ENCODE peak calls at places on chromosomes 3 and 15, in eight cellular contexts. One of them, this sample, is unnamed.

GRCh38 chr3:125151916-125152315 is 60.6 kb downstream of the SLC12A8 start:
- DNase-seq in MM.1S: no peak
- DNase-seq in left ventricle myocardium inferior: no peak
- DNase-seq in astrocyte: peak; percentile 59
- DNase-seq in HepG2: no peak
- DNase-seq in neural progenitor cell: no peak
- DNase-seq in uterus: no peak
- DNase-seq in SK-N-MC: no peak
- DNase-seq in this sample: no peak

GRCh38 chr15:33021806-33022389 is 172.6 kb downstream of the FMN1 start:
- DNase-seq in MM.1S: peak; percentile 61
- DNase-seq in HepG2: peak; percentile 22
- DNase-seq in astrocyte: peak; percentile 34
- DNase-seq in SK-N-MC: peak; percentile 0
- DNase-seq in uterus: no peak
- DNase-seq in left ventricle myocardium inferior: no peak
- DNase-seq in neural progenitor cell: peak; percentile 70
- DNase-seq in this sample: no peak

GRCh38 chr3:33775363-33775762 is 23.1 kb upstream of the PDCD6IP start:
- DNase-seq in astrocyte: no peak
- DNase-seq in neural progenitor cell: no peak
- DNase-seq in HepG2: no peak
- DNase-seq in uterus: no peak
- DNase-seq in MM.1S: no peak
- DNase-seq in left ventricle myocardium inferior: no peak
- DNase-seq in SK-N-MC: no peak
- DNase-seq in this sample: no peak

GRCh38 chr3:17063591-17063990 is 178.8 kb downstream of the PLCL2 start:
- DNase-seq in left ventricle myocardium inferior: no peak
- DNase-seq in HepG2: no peak
- DNase-seq in MM.1S: no peak
- DNase-seq in neural progenitor cell: no peak
- DNase-seq in uterus: no peak
- DNase-seq in SK-N-MC: no peak
- DNase-seq in astrocyte: no peak
- DNase-seq in this sample: no peak

GRCh38 chr15:98155356-98155755 is 194.9 kb downstream of the ARRDC4 start:
- DNase-seq in neural progenitor cell: no peak
- DNase-seq in astrocyte: peak; percentile 41
- DNase-seq in HepG2: no peak
- DNase-seq in uterus: no peak
- DNase-seq in SK-N-MC: no peak
- DNase-seq in left ventricle myocardium inferior: no peak
- DNase-seq in MM.1S: no peak
- DNase-seq in this sample: no peak

GRCh38 chr3:45145681-45146614 is at the start of gene CDCP1:
- DNase-seq in MM.1S: no peak
- DNase-seq in SK-N-MC: no peak
- DNase-seq in uterus: peak; percentile 26
- DNase-seq in left ventricle myocardium inferior: no peak
- DNase-seq in HepG2: no peak
- DNase-seq in astrocyte: no peak
- DNase-seq in neural progenitor cell: peak; percentile 36
- DNase-seq in this sample: peak; percentile 83

GRCh38 chr15:88479169-88479568 is 11.7 kb downstream of the MRPS11 start:
- DNase-seq in left ventricle myocardium inferior: no peak
- DNase-seq in SK-N-MC: no peak
- DNase-seq in uterus: no peak
- DNase-seq in astrocyte: no peak
- DNase-seq in neural progenitor cell: no peak
- DNase-seq in MM.1S: no peak
- DNase-seq in HepG2: no peak
- DNase-seq in this sample: no peak

GRCh38 chr3:135081451-135082434 is 286.7 kb downstream of the EPHB1 start:
- DNase-seq in neural progenitor cell: no peak
- DNase-seq in SK-N-MC: no peak
- DNase-seq in left ventricle myocardium inferior: no peak
- DNase-seq in HepG2: no peak
- DNase-seq in MM.1S: no peak
- DNase-seq in uterus: no peak
- DNase-seq in astrocyte: no peak
- DNase-seq in this sample: no peak

GRCh38 chr15:73142802-73143762 is 90.8 kb downstream of the NEO1 start:
- DNase-seq in MM.1S: peak; percentile 23
- DNase-seq in SK-N-MC: no peak
- DNase-seq in uterus: no peak
- DNase-seq in astrocyte: no peak
- DNase-seq in neural progenitor cell: no peak
- DNase-seq in left ventricle myocardium inferior: no peak
- DNase-seq in HepG2: no peak
- DNase-seq in this sample: no peak

GRCh38 chr3:99776516-99777209 is 41.0 kb upstream of the CMSS1 start:
- DNase-seq in MM.1S: no peak
- DNase-seq in HepG2: no peak
- DNase-seq in astrocyte: peak; percentile 74
- DNase-seq in SK-N-MC: no peak
- DNase-seq in neural progenitor cell: no peak
- DNase-seq in left ventricle myocardium inferior: no peak
- DNase-seq in uterus: no peak
- DNase-seq in this sample: no peak

GRCh38 chr3:132616780-132617179 is 19.7 kb downstream of the ACKR4 start:
- DNase-seq in neural progenitor cell: no peak
- DNase-seq in left ventricle myocardium inferior: no peak
- DNase-seq in MM.1S: no peak
- DNase-seq in HepG2: no peak
- DNase-seq in uterus: no peak
- DNase-seq in astrocyte: no peak
- DNase-seq in SK-N-MC: no peak
- DNase-seq in this sample: no peak

GRCh38 chr15:66252411-66253295 is 897 bp downstream of the MEGF11 start:
- DNase-seq in MM.1S: peak; percentile 27
- DNase-seq in astrocyte: peak; percentile 18
- DNase-seq in SK-N-MC: no peak
- DNase-seq in left ventricle myocardium inferior: peak; percentile 48
- DNase-seq in HepG2: peak; percentile 7
- DNase-seq in neural progenitor cell: peak; percentile 87
- DNase-seq in uterus: peak; percentile 49
- DNase-seq in this sample: peak; percentile 84

GRCh38 chr15:61736792-61737191 is 323.5 kb downstream of the VPS13C start:
- DNase-seq in SK-N-MC: no peak
- DNase-seq in neural progenitor cell: no peak
- DNase-seq in uterus: no peak
- DNase-seq in MM.1S: no peak
- DNase-seq in left ventricle myocardium inferior: no peak
- DNase-seq in HepG2: no peak
- DNase-seq in astrocyte: no peak
- DNase-seq in this sample: no peak

GRCh38 chr3:76841750-76842149 is 198.1 kb upstream of the ROBO2 start:
- DNase-seq in uterus: no peak
- DNase-seq in HepG2: no peak
- DNase-seq in SK-N-MC: no peak
- DNase-seq in astrocyte: no peak
- DNase-seq in neural progenitor cell: no peak
- DNase-seq in MM.1S: no peak
- DNase-seq in left ventricle myocardium inferior: no peak
- DNase-seq in this sample: no peak

GRCh38 chr3:70658779-70659310 is 346.4 kb upstream of the MDFIC2 start:
- DNase-seq in SK-N-MC: no peak
- DNase-seq in astrocyte: no peak
- DNase-seq in HepG2: no peak
- DNase-seq in neural progenitor cell: no peak
- DNase-seq in uterus: no peak
- DNase-seq in left ventricle myocardium inferior: no peak
- DNase-seq in MM.1S: peak; percentile 86
- DNase-seq in this sample: no peak

GRCh38 chr15:59388670-59389069 is 16.0 kb upstream of the MYO1E start:
- DNase-seq in MM.1S: no peak
- DNase-seq in neural progenitor cell: no peak
- DNase-seq in SK-N-MC: no peak
- DNase-seq in HepG2: no peak
- DNase-seq in uterus: peak; percentile 37
- DNase-seq in astrocyte: no peak
- DNase-seq in left ventricle myocardium inferior: no peak
- DNase-seq in this sample: no peak

GRCh38 chr3:149342413-149343340 is 9.2 kb upstream of the TM4SF18 start:
- DNase-seq in neural progenitor cell: no peak
- DNase-seq in SK-N-MC: peak; percentile 47
- DNase-seq in MM.1S: no peak
- DNase-seq in astrocyte: peak; percentile 94
- DNase-seq in uterus: no peak
- DNase-seq in HepG2: no peak
- DNase-seq in left ventricle myocardium inferior: no peak
- DNase-seq in this sample: no peak

GRCh38 chr15:31100738-31101137 is 787 bp downstream of the TRPM1 start:
- DNase-seq in astrocyte: no peak
- DNase-seq in MM.1S: no peak
- DNase-seq in neural progenitor cell: no peak
- DNase-seq in left ventricle myocardium inferior: no peak
- DNase-seq in SK-N-MC: no peak
- DNase-seq in uterus: no peak
- DNase-seq in HepG2: no peak
- DNase-seq in this sample: no peak
- H3K27ac ChIP-seq in astrocyte: no peak overlapping the region
- H3K27ac ChIP-seq in MM.1S: peak overlapping the region; percentile 35
- H3K27ac ChIP-seq in neural progenitor cell: no peak overlapping the region
- H3K27ac ChIP-seq in left ventricle myocardium inferior: no peak overlapping the region
- H3K27ac ChIP-seq in SK-N-MC: no peak overlapping the region
- H3K27ac ChIP-seq in uterus: no peak overlapping the region
- H3K27ac ChIP-seq in HepG2: no peak overlapping the region
- H3K27ac ChIP-seq in this sample: no peak overlapping the region

GRCh38 chr15:41790169-41790568 is 15.9 kb downstream of the MAPKBP1 start:
- DNase-seq in uterus: no peak
- DNase-seq in MM.1S: no peak
- DNase-seq in HepG2: no peak
- DNase-seq in SK-N-MC: no peak
- DNase-seq in left ventricle myocardium inferior: no peak
- DNase-seq in neural progenitor cell: no peak
- DNase-seq in astrocyte: no peak
- DNase-seq in this sample: no peak

GRCh38 chr15:41789662-41790061 is 15.4 kb downstream of the MAPKBP1 start:
- DNase-seq in neural progenitor cell: no peak
- DNase-seq in uterus: no peak
- DNase-seq in MM.1S: no peak
- DNase-seq in SK-N-MC: no peak
- DNase-seq in HepG2: no peak
- DNase-seq in astrocyte: no peak
- DNase-seq in left ventricle myocardium inferior: no peak
- DNase-seq in this sample: no peak

GRCh38 chr15:41788262-41788661 is 14.0 kb downstream of the MAPKBP1 start:
- DNase-seq in SK-N-MC: no peak
- DNase-seq in HepG2: no peak
- DNase-seq in astrocyte: no peak
- DNase-seq in neural progenitor cell: no peak
- DNase-seq in MM.1S: no peak
- DNase-seq in left ventricle myocardium inferior: no peak
- DNase-seq in uterus: no peak
- DNase-seq in this sample: no peak

GRCh38 chr15:41790756-41791546 is 16.7 kb downstream of the MAPKBP1 start:
- DNase-seq in left ventricle myocardium inferior: no peak
- DNase-seq in SK-N-MC: no peak
- DNase-seq in MM.1S: no peak
- DNase-seq in HepG2: peak; percentile 28
- DNase-seq in uterus: no peak
- DNase-seq in astrocyte: peak; percentile 83
- DNase-seq in neural progenitor cell: no peak
- DNase-seq in this sample: no peak

DNA sequence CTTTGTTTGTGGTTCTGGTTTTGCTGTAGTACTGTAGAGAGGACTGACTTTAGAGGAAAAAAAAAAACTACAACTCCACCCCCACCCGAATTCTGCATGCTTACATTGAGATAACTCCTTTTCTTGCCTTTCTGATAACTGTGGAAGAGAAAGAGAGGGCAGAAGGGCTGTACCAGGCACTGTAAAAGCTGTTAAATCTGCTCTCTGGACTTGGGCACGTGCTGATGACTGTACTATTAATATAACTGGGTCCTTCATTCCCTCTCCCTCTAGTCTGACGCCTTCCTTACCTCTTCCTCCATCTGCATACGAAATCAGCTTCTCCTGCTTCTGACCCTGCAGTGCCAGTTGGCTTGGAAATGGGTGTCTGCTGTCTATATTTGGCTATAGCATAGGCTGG is 15.0 kb downstream of the MAPKBP1 start:
- DNase-seq in neural progenitor cell: no peak
- DNase-seq in left ventricle myocardium inferior: no peak
- DNase-seq in SK-N-MC: no peak
- DNase-seq in HepG2: no peak
- DNase-seq in uterus: no peak
- DNase-seq in astrocyte: no peak
- DNase-seq in MM.1S: no peak
- DNase-seq in this sample: no peak
- H3K27ac ChIP-seq in neural progenitor cell: no peak overlapping the region
- H3K27ac ChIP-seq in left ventricle myocardium inferior: no peak overlapping the region
- H3K27ac ChIP-seq in SK-N-MC: peak overlapping the region; percentile 55
- H3K27ac ChIP-seq in HepG2: no peak overlapping the region
- H3K27ac ChIP-seq in uterus: peak overlapping the region; percentile 22
- H3K27ac ChIP-seq in astrocyte: no peak overlapping the region
- H3K27ac ChIP-seq in MM.1S: no peak overlapping the region
- H3K27ac ChIP-seq in this sample: no peak overlapping the region

DNA sequence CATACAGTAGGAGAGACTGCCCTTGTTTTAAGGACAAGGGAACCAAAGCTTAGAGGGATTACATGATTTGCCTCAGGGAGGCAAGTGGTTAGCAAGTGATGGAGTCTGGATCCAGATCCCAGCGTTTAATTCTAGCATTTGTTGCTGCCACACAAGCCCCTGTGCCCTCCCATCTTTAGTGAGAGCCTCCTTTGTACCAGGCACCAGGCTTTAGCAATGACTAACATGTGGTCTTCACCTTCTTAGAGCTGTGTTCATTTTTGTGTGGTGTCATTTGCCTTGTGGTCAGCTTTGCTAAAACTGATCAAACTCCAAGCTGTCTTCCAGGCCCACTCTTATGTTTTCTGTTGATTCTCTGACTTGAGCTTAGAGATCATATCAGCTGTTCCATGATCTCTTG is 290.5 kb downstream of the RPLP1 start:
- DNase-seq in MM.1S: no peak
- DNase-seq in HepG2: no peak
- DNase-seq in neural progenitor cell: peak; percentile 17
- DNase-seq in uterus: no peak
- DNase-seq in SK-N-MC: no peak
- DNase-seq in astrocyte: no peak
- DNase-seq in left ventricle myocardium inferior: no peak
- DNase-seq in this sample: no peak
- H3K27ac ChIP-seq in MM.1S: no peak overlapping the region
- H3K27ac ChIP-seq in HepG2: no peak overlapping the region
- H3K27ac ChIP-seq in neural progenitor cell: no peak overlapping the region
- H3K27ac ChIP-seq in uterus: no peak overlapping the region
- H3K27ac ChIP-seq in SK-N-MC: no peak overlapping the region
- H3K27ac ChIP-seq in astrocyte: no peak overlapping the region
- H3K27ac ChIP-seq in left ventricle myocardium inferior: no peak overlapping the region
- H3K27ac ChIP-seq in this sample: no peak overlapping the region

DNA sequence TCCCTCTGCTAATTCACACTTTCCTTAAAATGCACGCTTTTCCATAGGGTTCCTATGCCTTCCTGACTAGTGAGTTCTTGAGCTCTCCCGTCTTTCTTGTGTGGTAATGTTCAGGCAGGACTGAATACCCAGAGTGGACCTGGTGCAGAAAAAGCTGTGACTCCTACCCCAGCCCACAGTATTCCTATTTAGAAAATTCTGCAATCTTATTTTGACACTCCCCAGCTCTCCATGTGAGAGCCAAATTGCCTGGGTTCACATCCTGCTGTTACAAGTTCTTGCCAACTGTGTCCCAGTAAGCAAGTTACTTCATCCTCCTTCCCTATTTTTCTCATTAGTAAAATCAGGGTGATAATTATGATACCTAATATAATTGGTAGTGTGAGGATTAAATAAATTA is 290.8 kb upstream of the SLCO3A1 start:
- DNase-seq in astrocyte: no peak
- DNase-seq in neural progenitor cell: no peak
- DNase-seq in HepG2: no peak
- DNase-seq in uterus: no peak
- DNase-seq in MM.1S: no peak
- DNase-seq in SK-N-MC: no peak
- DNase-seq in left ventricle myocardium inferior: no peak
- DNase-seq in this sample: no peak
- H3K27ac ChIP-seq in astrocyte: no peak overlapping the region
- H3K27ac ChIP-seq in neural progenitor cell: no peak overlapping the region
- H3K27ac ChIP-seq in HepG2: no peak overlapping the region
- H3K27ac ChIP-seq in uterus: no peak overlapping the region
- H3K27ac ChIP-seq in MM.1S: no peak overlapping the region
- H3K27ac ChIP-seq in SK-N-MC: no peak overlapping the region
- H3K27ac ChIP-seq in left ventricle myocardium inferior: no peak overlapping the region
- H3K27ac ChIP-seq in this sample: no peak overlapping the region